ENCODE peak calls at places on chromosome 13, in six cellular contexts. One of them, this sample, is unnamed.

GRCh38 chr13:108919036-108919907 is 289.9 kb downstream of the MYO16 start:
- DNase-seq in NCI-H69: no peak
- DNase-seq in T-helper 17 cell: no peak
- DNase-seq in heart right ventricle: no peak
- DNase-seq in EH: peak; percentile 50
- DNase-seq in A172: peak; percentile 41
- DNase-seq in this sample: peak; percentile 48

GRCh38 chr13:51714663-51715168 is 89.2 kb downstream of the DHRS12 start:
- DNase-seq in T-helper 17 cell: no peak
- DNase-seq in A172: peak; percentile 33
- DNase-seq in heart right ventricle: no peak
- DNase-seq in EH: peak; percentile 86
- DNase-seq in NCI-H69: no peak
- DNase-seq in this sample: peak; percentile 62

GRCh38 chr13:43426355-43426754 is 360.4 kb downstream of the ENOX1 start:
- DNase-seq in EH: no peak
- DNase-seq in NCI-H69: no peak
- DNase-seq in A172: no peak
- DNase-seq in T-helper 17 cell: no peak
- DNase-seq in heart right ventricle: no peak
- DNase-seq in this sample: no peak

GRCh38 chr13:25204843-25205242 is 32.8 kb upstream of the AMER2 start:
- DNase-seq in EH: no peak
- DNase-seq in T-helper 17 cell: no peak
- DNase-seq in NCI-H69: no peak
- DNase-seq in heart right ventricle: no peak
- DNase-seq in A172: no peak
- DNase-seq in this sample: no peak

GRCh38 chr13:28529836-28530235 is 34.9 kb upstream of the FLT1 start:
- DNase-seq in EH: peak; percentile 16
- DNase-seq in A172: no peak
- DNase-seq in T-helper 17 cell: no peak
- DNase-seq in NCI-H69: no peak
- DNase-seq in heart right ventricle: no peak
- DNase-seq in this sample: no peak

GRCh38 chr13:73656863-73657262 is 477.3 kb downstream of the KLF12 start:
- DNase-seq in NCI-H69: no peak
- DNase-seq in T-helper 17 cell: no peak
- DNase-seq in A172: no peak
- DNase-seq in EH: peak; percentile 23
- DNase-seq in heart right ventricle: no peak
- DNase-seq in this sample: no peak

GRCh38 chr13:66774046-66774445 is 456.1 kb downstream of the PCDH9 start:
- DNase-seq in NCI-H69: peak; percentile 85
- DNase-seq in EH: no peak
- DNase-seq in heart right ventricle: no peak
- DNase-seq in T-helper 17 cell: no peak
- DNase-seq in A172: no peak
- DNase-seq in this sample: no peak

GRCh38 chr13:94712812-94713555 is 639 bp upstream of the SOX21 start:
- DNase-seq in A172: no peak
- DNase-seq in EH: peak; percentile 57
- DNase-seq in heart right ventricle: no peak
- DNase-seq in NCI-H69: peak; percentile 68
- DNase-seq in T-helper 17 cell: no peak
- DNase-seq in this sample: peak; percentile 59

GRCh38 chr13:41384749-41385503 is 72.4 kb upstream of the RGCC start:
- DNase-seq in NCI-H69: peak; percentile 3
- DNase-seq in T-helper 17 cell: no peak
- DNase-seq in EH: peak; percentile 23
- DNase-seq in heart right ventricle: no peak
- DNase-seq in A172: no peak
- DNase-seq in this sample: peak; percentile 26

GRCh38 chr13:42836930-42837329 is 55.5 kb downstream of the FAM216B start:
- DNase-seq in T-helper 17 cell: no peak
- DNase-seq in A172: no peak
- DNase-seq in EH: peak; percentile 75
- DNase-seq in heart right ventricle: peak; percentile 9
- DNase-seq in NCI-H69: peak; percentile 57
- DNase-seq in this sample: peak; percentile 74

GRCh38 chr13:33918199-33918932 is 100.4 kb downstream of the RFC3 start:
- DNase-seq in A172: peak; percentile 71
- DNase-seq in T-helper 17 cell: no peak
- DNase-seq in EH: peak; percentile 85
- DNase-seq in NCI-H69: peak; percentile 14
- DNase-seq in heart right ventricle: no peak
- DNase-seq in this sample: peak; percentile 86

GRCh38 chr13:44516771-44517170 is 59.4 kb downstream of the TSC22D1 start:
- DNase-seq in heart right ventricle: no peak
- DNase-seq in NCI-H69: peak; percentile 19
- DNase-seq in A172: peak; percentile 2
- DNase-seq in T-helper 17 cell: no peak
- DNase-seq in EH: no peak
- DNase-seq in this sample: no peak

GRCh38 chr13:36841411-36841810 is 22.4 kb downstream of the RFXAP start:
- DNase-seq in A172: no peak
- DNase-seq in heart right ventricle: no peak
- DNase-seq in T-helper 17 cell: no peak
- DNase-seq in EH: no peak
- DNase-seq in NCI-H69: no peak
- DNase-seq in this sample: no peak

GRCh38 chr13:52995946-52996345 is 32.7 kb upstream of the OLFM4 start:
- DNase-seq in NCI-H69: no peak
- DNase-seq in EH: no peak
- DNase-seq in heart right ventricle: no peak
- DNase-seq in A172: no peak
- DNase-seq in T-helper 17 cell: no peak
- DNase-seq in this sample: no peak

GRCh38 chr13:48542581-48543341 is 9.9 kb upstream of the RCBTB2 start:
- DNase-seq in heart right ventricle: peak; percentile 70
- DNase-seq in NCI-H69: peak; percentile 84
- DNase-seq in A172: no peak
- DNase-seq in EH: peak; percentile 14
- DNase-seq in T-helper 17 cell: no peak
- DNase-seq in this sample: peak; percentile 20

GRCh38 chr13:27194209-27194608 is 22.6 kb upstream of the USP12 start:
- DNase-seq in A172: no peak
- DNase-seq in T-helper 17 cell: no peak
- DNase-seq in heart right ventricle: no peak
- DNase-seq in NCI-H69: no peak
- DNase-seq in EH: no peak
- DNase-seq in this sample: no peak

GRCh38 chr13:44713793-44714469 is 137.8 kb upstream of the TSC22D1 start:
- DNase-seq in EH: peak; percentile 99
- DNase-seq in heart right ventricle: no peak
- DNase-seq in T-helper 17 cell: no peak
- DNase-seq in A172: peak; percentile 93
- DNase-seq in NCI-H69: no peak
- DNase-seq in this sample: peak; percentile 95

GRCh38 chr13:49858183-49858856 is 65.8 kb upstream of the KPNA3 start:
- DNase-seq in T-helper 17 cell: no peak
- DNase-seq in A172: peak; percentile 86
- DNase-seq in heart right ventricle: no peak
- DNase-seq in NCI-H69: no peak
- DNase-seq in EH: peak; percentile 97
- DNase-seq in this sample: peak; percentile 91

GRCh38 chr13:20197361-20197834 is 4.7 kb upstream of the GJB2 start:
- DNase-seq in T-helper 17 cell: no peak
- DNase-seq in NCI-H69: peak; percentile 28
- DNase-seq in heart right ventricle: no peak
- DNase-seq in EH: peak; percentile 41
- DNase-seq in A172: peak; percentile 25
- DNase-seq in this sample: peak; percentile 42

GRCh38 chr13:99978781-99979452 is 2.7 kb upstream of the ZIC2 start:
- DNase-seq in T-helper 17 cell: no peak
- DNase-seq in NCI-H69: no peak
- DNase-seq in EH: no peak
- DNase-seq in heart right ventricle: no peak
- DNase-seq in A172: no peak
- DNase-seq in this sample: no peak

GRCh38 chr13:32243695-32244094 is 71.5 kb downstream of the ZAR1L start:
- DNase-seq in heart right ventricle: no peak
- DNase-seq in T-helper 17 cell: no peak
- DNase-seq in EH: no peak
- DNase-seq in A172: no peak
- DNase-seq in NCI-H69: no peak
- DNase-seq in this sample: no peak

GRCh38 chr13:96052655-96053002 is 572 bp downstream of the UGGT2 start:
- DNase-seq in T-helper 17 cell: no peak
- DNase-seq in heart right ventricle: no peak
- DNase-seq in EH: peak; percentile 62
- DNase-seq in A172: peak; percentile 73
- DNase-seq in NCI-H69: peak; percentile 64
- DNase-seq in this sample: peak; percentile 64

GRCh38 chr13:107834268-107834667 is 381.1 kb downstream of the LIG4 start:
- DNase-seq in T-helper 17 cell: no peak
- DNase-seq in A172: no peak
- DNase-seq in EH: no peak
- DNase-seq in NCI-H69: no peak
- DNase-seq in heart right ventricle: no peak
- DNase-seq in this sample: peak; percentile 17

GRCh38 chr13:35917252-35917941 is 213.8 kb downstream of the DCLK1 start:
- DNase-seq in T-helper 17 cell: no peak
- DNase-seq in EH: no peak
- DNase-seq in NCI-H69: peak; percentile 80
- DNase-seq in A172: peak; percentile 18
- DNase-seq in heart right ventricle: no peak
- DNase-seq in this sample: peak; percentile 73

GRCh38 chr13:53206455-53206854 is 177.8 kb downstream of the OLFM4 start:
- DNase-seq in heart right ventricle: no peak
- DNase-seq in NCI-H69: peak; percentile 54
- DNase-seq in EH: no peak
- DNase-seq in T-helper 17 cell: no peak
- DNase-seq in A172: no peak
- DNase-seq in this sample: no peak

GRCh38 chr13:83297591-83298305 is 584.5 kb downstream of the SLITRK1 start:
- DNase-seq in heart right ventricle: no peak
- DNase-seq in T-helper 17 cell: no peak
- DNase-seq in A172: no peak
- DNase-seq in NCI-H69: no peak
- DNase-seq in EH: no peak
- DNase-seq in this sample: peak; percentile 41